ENCODE peak calls at places on chromosomes 4 and X, in eight cellular contexts. B is fibroblast of lung; Q is progenitor cell of endocrine pancreas; O is heart left ventricle; S is testis; P is cardiac fibroblast; F is ovary; A is CD4-positive, alpha-beta T cell. G is an unnamed sample.

GRCh38 chr4:153962311-153963039 is 173.6 kb upstream of the SFRP2 start:
- DNase-seq in B (no peak), Q (no peak), O (no peak), S (no peak), P (no peak), F (no peak), A (no peak), G (no peak)

GRCh38 chr4:126715681-126716080 is 917.1 kb upstream of the INTU start:
- DNase-seq in B (no peak), Q (no peak), O (no peak), S (no peak), P (no peak), F (no peak), A (no peak), G (no peak)

GRCh38 chrX:1909419-1910206 is 294.8 kb downstream of the ASMT start:
- DNase-seq in B (no peak), Q (no peak), O (no peak), S (no peak), P (no peak), F (no peak), A (no peak), G (no peak)

GRCh38 chr4:120893314-120893713 is 29.2 kb downstream of the PRDM5 start:
- DNase-seq in B (no peak), Q (no peak), O (no peak), S (no peak), P (no peak), F (no peak), A (no peak), G (no peak)

GRCh38 chrX:136259543-136259942 is 8.3 kb upstream of the MAP7D3 start:
- DNase-seq in B (peak), Q (no peak), O (no peak), S (peak), P (peak), F (peak), A (no peak), G (peak)

GRCh38 chrX:107146670-107147069 is 28.0 kb upstream of the RBM41 start:
- DNase-seq in B (peak), Q (no peak), O (no peak), S (peak), P (no peak), F (no peak), A (no peak), G (no peak)

GRCh38 chrX:108735680-108736508 is 469 bp downstream of the IRS4 start:
- DNase-seq in B (peak), Q (peak), O (no peak), S (peak), P (peak), F (peak), A (no peak), G (no peak)

GRCh38 chr4:4667643-4668081 is 125.8 kb upstream of the STX18 start:
- DNase-seq in B (no peak), Q (no peak), O (no peak), S (no peak), P (no peak), F (no peak), A (no peak), G (no peak)

GRCh38 chr4:172982151-172982590 is 186.4 kb upstream of the GALNT7 start:
- DNase-seq in B (peak), Q (no peak), O (no peak), S (no peak), P (peak), F (no peak), A (no peak), G (peak)

GRCh38 chr4:173332021-173332487 is 2.1 kb downstream of the HMGB2 start:
- DNase-seq in B (peak), Q (no peak), O (no peak), S (no peak), P (peak), F (no peak), A (no peak), G (no peak)

GRCh38 chr4:92825785-92826184 is 522.0 kb downstream of the GRID2 start:
- DNase-seq in B (no peak), Q (no peak), O (no peak), S (no peak), P (no peak), F (no peak), A (no peak), G (no peak)

GRCh38 chr4:82560853-82561744 is 689 bp downstream of the TMEM150C start:
- DNase-seq in B (no peak), Q (peak), O (peak), S (no peak), P (no peak), F (peak), A (no peak), G (no peak)

GRCh38 chr4:517061-517805 is 18.2 kb downstream of the PIGG start:
- DNase-seq in B (no peak), Q (no peak), O (no peak), S (no peak), P (no peak), F (no peak), A (no peak), G (no peak)

GRCh38 chr4:115529126-115529525 is 415.7 kb upstream of the NDST4 start:
- DNase-seq in B (no peak), Q (no peak), O (no peak), S (no peak), P (no peak), F (no peak), A (no peak), G (no peak)

GRCh38 chrX:1462596-1463251 is 10.0 kb upstream of the ASMTL start:
- DNase-seq in B (no peak), Q (no peak), O (peak), S (peak), P (peak), F (peak), A (peak), G (peak)

GRCh38 chr4:83114576-83114975 is at the start of gene PLAC8:
- DNase-seq in B (no peak), Q (no peak), O (no peak), S (no peak), P (no peak), F (no peak), A (peak), G (no peak)

GRCh38 chr4:148515248-148515647 is 73.0 kb upstream of the NR3C2 start:
- DNase-seq in B (peak), Q (no peak), O (no peak), S (no peak), P (peak), F (no peak), A (no peak), G (no peak)

GRCh38 chr4:86544313-86544966 is 49.7 kb upstream of the PTPN13 start:
- DNase-seq in B (no peak), Q (no peak), O (no peak), S (no peak), P (peak), F (no peak), A (no peak), G (no peak)

GRCh38 chrX:94414746-94415145 is 740.7 kb downstream of the FAM133A start:
- DNase-seq in B (no peak), Q (no peak), O (no peak), S (no peak), P (no peak), F (no peak), A (no peak), G (no peak)

GRCh38 chrX:133468081-133468480 is 52.8 kb upstream of the GPC4 start:
- DNase-seq in B (no peak), Q (no peak), O (no peak), S (no peak), P (no peak), F (no peak), A (no peak), G (no peak)
- TF ChIP-seq CTCF in B (no peak), Q (no peak), O (no peak), S (no peak), P (no peak), F (no peak), A (no peak), G (no peak)

GRCh38 chr4:134551348-134551747 is 349.8 kb upstream of the PABPC4L start:
- DNase-seq in B (no peak), Q (no peak), O (no peak), S (no peak), P (no peak), F (no peak), A (no peak), G (no peak)
- TF ChIP-seq CTCF in B (no peak), Q (no peak), O (no peak), S (no peak), P (no peak), F (no peak), A (no peak), G (no peak)

GRCh38 chr4:109166586-109166985 is 135.9 kb downstream of the COL25A1 start:
- DNase-seq in B (no peak), Q (no peak), O (no peak), S (no peak), P (no peak), F (no peak), A (no peak), G (no peak)

GRCh38 chr4:109172301-109172700 is 130.2 kb downstream of the COL25A1 start:
- DNase-seq in B (no peak), Q (no peak), O (no peak), S (no peak), P (no peak), F (no peak), A (no peak), G (no peak)

GRCh38 chr4:109171098-109171497 is 131.4 kb downstream of the COL25A1 start:
- DNase-seq in B (no peak), Q (no peak), O (no peak), S (no peak), P (no peak), F (no peak), A (no peak), G (no peak)

GRCh38 chr4:109166126-109166525 is 136.3 kb downstream of the COL25A1 start:
- DNase-seq in B (no peak), Q (no peak), O (no peak), S (no peak), P (no peak), F (no peak), A (no peak), G (no peak)

GRCh38 chr4:109169160-109169559 is 133.3 kb downstream of the COL25A1 start:
- DNase-seq in B (peak), Q (no peak), O (no peak), S (no peak), P (no peak), F (no peak), A (no peak), G (no peak)
- TF ChIP-seq CTCF in B (no peak), Q (peak), O (no peak), S (no peak), P (no peak), F (no peak), A (no peak), G (no peak)

GRCh38 chr4:10140866-10141759 is 24.5 kb upstream of the WDR1 start:
- DNase-seq in B (no peak), Q (no peak), O (no peak), S (no peak), P (no peak), F (no peak), A (no peak), G (no peak)
- TF ChIP-seq CTCF in B (no peak), Q (no peak), O (no peak), S (no peak), P (no peak), F (no peak), A (no peak), G (peak)

DNA sequence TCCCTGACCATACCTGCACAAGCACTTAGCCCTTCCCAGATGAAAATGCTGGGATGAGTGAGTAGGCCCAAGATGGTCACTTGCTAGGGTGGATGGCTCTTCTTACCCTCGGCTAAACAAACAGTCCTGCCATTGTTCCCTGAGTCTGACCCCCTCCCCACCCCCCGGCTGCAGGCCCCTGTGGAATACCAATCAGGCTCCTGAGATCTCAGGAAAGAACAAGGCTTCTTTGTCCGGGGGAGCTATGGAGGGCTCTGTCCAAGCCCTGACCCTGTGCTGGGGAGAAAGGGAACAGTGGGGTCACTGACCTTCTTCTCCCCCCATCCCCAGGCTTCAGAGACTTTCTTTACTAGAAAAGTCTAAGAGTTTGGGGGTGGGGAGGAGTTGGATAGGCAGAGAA is 6.0 kb downstream of the PLP1 start:
- DNase-seq in B (no peak), Q (no peak), O (no peak), S (no peak), P (no peak), F (no peak), A (no peak), G (no peak)
- TF ChIP-seq CTCF in B (no peak), Q (no peak), O (no peak), S (no peak), P (no peak), F (no peak), A (no peak), G (no peak)

GRCh38 chr4:3340703-3341088 is 47.9 kb downstream of the RGS12 start:
- DNase-seq in B (no peak), Q (no peak), O (no peak), S (no peak), P (no peak), F (no peak), A (no peak), G (no peak)
- TF ChIP-seq CTCF in B (no peak), Q (no peak), O (no peak), S (no peak), P (no peak), F (no peak), A (no peak), G (no peak)

GRCh38 chr4:188417181-188417580 is 277.9 kb downstream of the TRIML1 start:
- DNase-seq in B (no peak), Q (no peak), O (no peak), S (no peak), P (no peak), F (no peak), A (no peak), G (no peak)
- TF ChIP-seq CTCF in B (no peak), Q (peak), O (no peak), S (no peak), P (no peak), F (no peak), A (no peak), G (no peak)

GRCh38 chr4:29756966-29757365 is 963.2 kb upstream of the PCDH7 start:
- DNase-seq in B (no peak), Q (no peak), O (no peak), S (no peak), P (no peak), F (no peak), A (no peak), G (no peak)
- TF ChIP-seq CTCF in B (no peak), Q (no peak), O (no peak), S (no peak), P (no peak), F (no peak), A (no peak), G (no peak)

GRCh38 chr4:8274772-8275241 is 5.3 kb downstream of the HTRA3 start:
- DNase-seq in B (peak), Q (no peak), O (peak), S (peak), P (peak), F (peak), A (no peak), G (peak)
- TF ChIP-seq CTCF in B (peak), Q (no peak), O (peak), S (no peak), P (peak), F (peak), A (no peak), G (peak)